ENCODE peak calls at places on chromosomes 2 and 18, in seven cellular contexts. S is brain microvascular endothelial cell, P is GM23338, X is OCI-LY7, M is cardiac muscle cell, U is psoas muscle, I is fibroblast of lung. C is an unnamed sample.

GRCh38 chr2:211860224-211860623 is 678.4 kb downstream of the ERBB4 start:
- DNase-seq in M (no peak), P (no peak), U (no peak), I (no peak), S (no peak), X (no peak), C (no peak)

GRCh38 chr2:132568679-132569078 is 101.3 kb downstream of the LYPD1 start:
- DNase-seq in M (no peak), X (no peak), P (no peak), U (no peak), S (no peak), I (no peak), C (no peak)

GRCh38 chr2:1440581-1440980 is 27.3 kb downstream of the TPO start:
- DNase-seq in M (no peak), S (no peak), X (no peak), I (no peak), P (no peak), U (no peak), C (no peak)

GRCh38 chr2:55761024-55761423 is 67.4 kb upstream of the PNPT1 start:
- DNase-seq in X (no peak), U (no peak), I (no peak), S (no peak), M (peak; percentile 80), P (no peak), C (peak; percentile 76)

GRCh38 chr2:24870440-24870839 is 49.6 kb downstream of the ADCY3 start:
- DNase-seq in S (no peak), U (no peak), P (no peak), I (no peak), M (no peak), X (no peak), C (no peak)

GRCh38 chr18:23099621-23100020 is 35.7 kb upstream of the CABLES1 start:
- DNase-seq in S (no peak), I (peak; percentile 27), M (no peak), P (no peak), X (no peak), U (no peak), C (no peak)

GRCh38 chr18:5295231-5295920 is at the start of gene ZBTB14:
- DNase-seq in U (peak; percentile 74), X (peak; percentile 79), P (peak; percentile 56), M (peak; percentile 78), S (peak; percentile 7), I (peak; percentile 58), C (peak; percentile 61)

GRCh38 chr2:49973917-49974368 is 819.6 kb upstream of the FSHR start:
- DNase-seq in U (peak; percentile 39), I (peak; percentile 62), S (no peak), P (peak; percentile 82), M (peak; percentile 60), X (no peak), C (no peak)

GRCh38 chr18:33744032-33744697 is 166.1 kb downstream of the ASXL3 start:
- DNase-seq in I (no peak), M (no peak), U (no peak), X (no peak), P (peak; percentile 29), S (no peak), C (no peak)

GRCh38 chr2:8312861-8313768 is 368.7 kb upstream of the ID2 start:
- DNase-seq in P (no peak), X (peak; percentile 80), M (no peak), S (no peak), I (peak; percentile 39), U (no peak), C (peak; percentile 49)

GRCh38 chr2:95206086-95206485 is 1.2 kb upstream of the ZNF892 start:
- DNase-seq in S (no peak), M (no peak), X (no peak), U (no peak), I (no peak), P (peak; percentile 36), C (no peak)

GRCh38 chr2:107542314-107542740 is 284.4 kb upstream of the RGPD4 start:
- DNase-seq in U (no peak), M (peak; percentile 16), X (no peak), P (peak; percentile 56), S (no peak), I (peak; percentile 1), C (peak; percentile 38)

GRCh38 chr2:229947544-229947943 is 25.2 kb downstream of the FBXO36 start:
- DNase-seq in M (no peak), P (no peak), U (no peak), I (no peak), X (no peak), S (no peak), C (no peak)

DNA sequence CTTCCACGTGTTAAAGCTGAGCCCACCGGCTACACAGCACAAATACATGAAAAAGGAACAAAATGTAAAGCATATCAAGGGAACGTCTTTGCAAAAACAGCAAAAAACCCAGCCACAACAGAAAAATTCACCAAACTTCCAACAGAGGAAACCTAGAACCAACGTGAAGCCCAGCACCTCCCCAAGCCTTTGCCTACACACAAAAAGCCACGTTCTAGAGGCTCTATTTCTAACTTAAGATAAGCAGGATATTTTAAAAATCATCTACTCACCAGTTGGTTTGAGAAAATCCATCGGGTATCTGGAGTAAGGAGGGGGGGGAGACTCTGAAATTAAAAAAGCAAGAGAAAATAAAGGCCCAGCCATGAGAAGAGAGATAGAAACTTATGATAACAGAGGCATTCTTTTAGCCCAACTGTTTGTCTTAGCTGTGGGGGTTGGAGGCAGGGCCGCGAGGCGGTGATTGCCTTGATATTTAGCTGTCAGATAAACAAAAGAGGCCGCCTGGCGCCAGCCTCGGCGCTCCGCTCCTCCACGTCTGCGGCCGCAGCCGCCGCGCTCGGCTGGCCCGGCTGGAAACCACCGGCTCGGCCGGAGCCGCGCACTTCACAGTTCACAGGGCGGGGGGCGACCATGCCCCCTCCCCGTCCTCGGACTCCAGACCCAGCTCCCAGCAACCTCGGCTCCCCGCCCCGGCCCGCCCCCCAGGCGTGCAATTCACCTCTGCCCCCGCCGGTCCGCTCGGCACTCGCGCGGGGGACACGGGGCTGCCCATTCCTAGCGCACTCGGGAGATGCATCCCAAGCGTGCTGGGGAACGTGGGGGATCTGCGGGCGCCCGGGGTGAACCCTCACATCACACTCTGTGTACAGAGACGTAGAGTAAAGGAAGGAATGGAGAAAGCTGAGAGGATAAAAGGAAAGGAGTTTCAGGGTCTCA is 2.4 kb downstream of the SMAD7 start:
- DNase-seq in U (peak; percentile 43), M (peak; percentile 75), S (peak; percentile 79), I (peak; percentile 83), P (peak; percentile 69), X (peak; percentile 60), C (peak; percentile 87)
- TF ChIP-seq CTCF in U (no peak), M (peak; percentile 4), S (no peak), I (peak; percentile 4), P (no peak), X (no peak), C (no peak)

DNA sequence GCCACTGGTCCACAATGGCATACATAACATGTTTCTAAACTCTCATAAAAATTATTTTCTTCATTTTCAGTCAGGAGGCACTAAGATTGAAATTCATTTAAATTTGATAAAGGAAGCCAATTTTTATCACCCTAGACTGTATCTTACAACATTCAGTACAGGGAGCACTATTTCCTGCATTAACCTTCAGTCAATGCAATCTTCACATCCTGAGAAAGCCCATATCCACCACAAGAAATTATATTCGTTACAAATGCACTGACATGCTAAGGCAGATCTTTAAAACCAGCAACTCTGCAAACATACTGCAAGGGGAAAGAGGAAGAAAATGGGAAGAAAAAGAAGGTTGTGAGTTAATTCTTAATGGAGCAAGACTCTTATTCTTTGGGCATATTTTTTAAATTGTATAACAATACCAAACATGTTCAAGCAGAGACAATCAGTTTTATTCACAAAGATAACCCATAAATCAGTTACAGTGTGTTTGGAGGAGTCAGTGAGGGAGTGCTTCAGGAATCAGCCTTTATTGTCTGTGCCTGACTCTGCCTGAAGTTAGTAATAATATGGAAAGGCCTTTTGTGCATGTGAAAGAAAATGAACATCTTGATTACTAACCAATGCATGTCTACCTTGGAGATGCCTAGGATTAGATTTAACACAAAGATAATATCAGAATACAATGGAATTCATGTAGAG is 370.1 kb downstream of the FBXO15 start:
- DNase-seq in P (no peak), U (no peak), X (no peak), S (no peak), I (no peak), M (no peak), C (no peak)
- H3K4me3 ChIP-seq in P (no peak overlapping the region), U (no peak overlapping the region), X (no peak overlapping the region), S (no peak overlapping the region), I (no peak overlapping the region), M (no peak overlapping the region), C (no peak overlapping the region)

DNA sequence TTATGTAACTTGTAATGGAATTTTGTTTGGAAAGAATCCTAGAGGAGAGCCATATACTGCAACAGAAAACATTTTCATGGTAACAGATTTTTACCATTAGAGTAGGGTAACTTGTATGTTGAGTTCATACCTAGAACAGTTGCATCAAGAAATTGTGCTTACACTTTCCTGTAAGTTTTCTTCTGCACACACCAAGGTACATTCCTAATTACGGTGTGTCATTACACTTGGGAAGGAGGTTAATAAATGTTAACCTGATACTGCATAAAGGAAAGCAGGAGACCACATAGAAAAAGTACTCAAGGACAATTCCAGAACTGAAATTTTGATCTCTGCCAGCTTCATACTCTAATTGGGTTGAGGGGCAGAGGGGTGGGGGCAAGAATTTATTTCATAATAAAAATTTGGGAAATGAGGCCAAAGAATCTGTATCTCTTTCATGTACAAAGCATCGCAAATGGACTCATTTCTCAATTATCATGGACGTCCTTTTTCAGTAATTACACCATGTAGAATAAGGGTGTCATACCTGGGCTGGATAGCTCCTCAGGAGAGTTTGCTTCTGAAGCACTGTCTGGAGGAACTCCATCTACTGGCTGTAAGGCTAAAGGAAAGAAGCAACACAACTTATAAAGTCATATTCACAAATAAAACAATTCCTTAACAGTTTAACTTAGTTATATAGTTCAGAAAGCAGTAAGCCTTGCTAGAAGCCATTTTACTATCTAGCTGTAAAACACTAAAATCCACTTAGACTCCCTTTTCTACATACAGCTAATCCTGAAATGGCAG is 82.8 kb upstream of the GRB14 start:
- DNase-seq in M (no peak), S (no peak), P (no peak), I (no peak), X (no peak), U (no peak), C (no peak)
- TF ChIP-seq CTCF in M (no peak), S (peak; percentile 27), P (no peak), I (no peak), X (no peak), U (no peak), C (no peak)

GRCh38 chr2:68190991-68191731 is 33.5 kb downstream of the PNO1 start:
- DNase-seq in P (no peak), S (peak; percentile 51), I (peak; percentile 75), X (no peak), U (no peak), M (peak; percentile 56), C (peak; percentile 83)

GRCh38 chr2:68187329-68187728 is 29.6 kb downstream of the PNO1 start:
- DNase-seq in U (no peak), M (no peak), S (no peak), P (no peak), I (no peak), X (no peak), C (no peak)

GRCh38 chr2:68193144-68193543 is 35.5 kb downstream of the PNO1 start:
- DNase-seq in I (peak; percentile 32), S (peak; percentile 34), X (no peak), M (peak; percentile 36), U (no peak), P (no peak), C (peak; percentile 23)

GRCh38 chr2:68185541-68186164 is 28.0 kb downstream of the PNO1 start:
- DNase-seq in P (peak; percentile 87), S (no peak), X (peak; percentile 78), M (peak; percentile 45), I (peak; percentile 27), U (peak; percentile 46), C (peak; percentile 33)

DNA sequence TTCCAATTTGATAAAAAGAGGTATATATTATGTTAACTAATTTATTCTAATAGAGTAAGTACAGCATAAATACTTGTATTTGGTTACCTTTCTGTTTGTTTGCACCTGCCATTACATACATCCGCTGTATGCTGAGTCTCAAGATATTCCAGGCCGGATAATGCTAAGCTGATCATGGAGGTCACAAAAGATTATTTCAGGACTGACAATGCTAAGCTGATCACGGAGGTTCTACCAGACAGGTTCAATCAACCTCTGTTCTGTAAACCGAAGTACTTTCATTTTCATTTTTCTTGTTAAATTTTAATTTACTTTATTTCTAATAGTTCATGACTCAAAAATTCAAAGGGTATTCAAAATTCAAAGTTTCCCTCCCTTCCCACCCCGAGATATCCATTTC is 31.1 kb downstream of the PNO1 start:
- DNase-seq in M (no peak), X (no peak), U (no peak), I (no peak), P (no peak), S (no peak), C (no peak)
- H3K4me3 ChIP-seq in M (no peak overlapping the region), X (no peak overlapping the region), U (no peak overlapping the region), I (no peak overlapping the region), P (no peak overlapping the region), S (no peak overlapping the region), C (no peak overlapping the region)

C was measured in fibroblast of villous mesenchyme.